ENCODE peak calls at places on chromosomes 4 and X, in ten cellular contexts. K is fibroblast of mammary gland; C is Calu3; J is activated naive CD4-positive, alpha-beta T cell treated with anti-CD3 and anti-CD28 coated beads for 36 hours; L is skeletal muscle cell; O is iPS-NIHi11; Z is NCI-H1694 treated with DMSO at 0.1 percent for 48 hours; D is HEK293T; B is ELR; P is stimulated activated naive CD8-positive, alpha-beta T cell treated with anti-CD3 and anti-CD28 coated beads, Interleukin-15, Interleukin-2, amounts not matched to agents 100 U/mL and 50 U/mL, for 24 hours. E is an unnamed sample.

GRCh38 chrX:103175944-103176753 is 38.8 kb upstream of the BEX4 start:
- DNase-seq in P (peak), B (peak), D (peak), C (peak), L (no peak), K (peak), J (peak), Z (peak), O (peak), E (peak)

GRCh38 chr4:152112887-152113286 is 352.1 kb upstream of the GATB start:
- DNase-seq in B (no peak), J (no peak), D (no peak), C (no peak), Z (no peak), K (no peak), P (no peak), O (no peak), L (no peak), E (no peak)

GRCh38 chr4:138045036-138045435 is 197.1 kb downstream of the SLC7A11 start:
- DNase-seq in Z (no peak), L (no peak), P (no peak), D (no peak), J (no peak), B (no peak), K (no peak), O (no peak), C (no peak), E (no peak)

GRCh38 chr4:168516841-168517240 is 20.0 kb downstream of the PALLD start:
- DNase-seq in K (no peak), D (no peak), P (no peak), C (no peak), B (no peak), J (no peak), Z (no peak), L (no peak), O (no peak), E (no peak)

GRCh38 chrX:48540480-48540879 is 966 bp downstream of the TBC1D25 start:
- DNase-seq in P (no peak), K (no peak), O (no peak), J (no peak), C (no peak), L (no peak), B (no peak), D (no peak), Z (no peak), E (no peak)

GRCh38 chr4:110009526-110009925 is 96.8 kb downstream of the EGF start:
- DNase-seq in O (no peak), P (no peak), L (no peak), J (no peak), K (no peak), Z (no peak), D (no peak), B (no peak), C (no peak), E (no peak)

GRCh38 chr4:147597561-147597960 is 19.6 kb upstream of the TMEM184C start:
- DNase-seq in J (no peak), B (no peak), O (no peak), Z (no peak), K (no peak), D (no peak), P (no peak), L (no peak), C (no peak), E (no peak)

GRCh38 chr4:143353797-143354196 is 17.1 kb downstream of the GAB1 start:
- DNase-seq in O (no peak), Z (no peak), J (no peak), L (no peak), B (no peak), P (no peak), D (no peak), C (no peak), K (no peak), E (no peak)

GRCh38 chrX:16435399-16435986 is 214.5 kb upstream of the S100G start:
- DNase-seq in O (no peak), K (no peak), L (no peak), C (no peak), B (no peak), D (no peak), Z (no peak), P (no peak), J (no peak), E (no peak)

GRCh38 chr4:154982187-154983047 is 201.3 kb downstream of the RBM46 start:
- DNase-seq in J (peak), Z (no peak), C (peak), P (peak), D (peak), O (peak), B (peak), K (peak), L (peak), E (peak)

GRCh38 chrX:65750674-65751469 is 83.4 kb downstream of the MSN start:
- DNase-seq in B (no peak), J (peak), K (no peak), P (peak), O (no peak), C (no peak), L (no peak), D (no peak), Z (no peak), E (peak)

GRCh38 chr4:1808851-1809753 is 16.0 kb downstream of the FGFR3 start:
- DNase-seq in D (no peak), K (no peak), J (no peak), Z (no peak), C (no peak), L (no peak), O (no peak), P (no peak), B (no peak), E (no peak)

GRCh38 chrX:32530802-32531403 is 680.4 kb downstream of the DMD start:
- DNase-seq in O (no peak), D (peak), K (peak), J (peak), L (peak), B (peak), C (peak), Z (peak), P (peak), E (peak)

GRCh38 chr4:17780461-17781071 is 855 bp downstream of the FAM184B start:
- DNase-seq in B (peak), C (no peak), D (no peak), L (no peak), J (no peak), O (no peak), Z (no peak), P (no peak), K (no peak), E (no peak)

GRCh38 chr4:20418865-20419451 is 167.3 kb downstream of the SLIT2 start:
- DNase-seq in J (peak), C (no peak), B (peak), P (no peak), K (peak), O (no peak), D (no peak), Z (peak), L (no peak), E (peak)

GRCh38 chrX:107629533-107629909 is 1.2 kb downstream of the PRPS1 start:
- DNase-seq in J (peak), Z (peak), K (peak), P (no peak), D (peak), O (no peak), B (peak), L (no peak), C (peak), E (peak)

E was measured in activated CD8-positive, alpha-beta T cell treated with anti-CD3 and anti-CD28 coated beads, Interleukin-2, amount 10 ng/mL, durations not matched to agents 7 days and 5 days.